ENCODE peak calls at places on chromosomes 16 and 17, in five cellular contexts. S is GM10248, N is K562, B is omental fat pad, P is cardiac muscle cell. L is an unnamed sample.

GRCh38 chr16:85332175-85332574 is 219.9 kb upstream of the CIBAR2 start:
- DNase-seq in S (no peak), N (no peak), B (no peak), P (no peak), L (no peak)

GRCh38 chr16:29984764-29985147 is 10.7 kb downstream of the HIRIP3 start:
- DNase-seq in S (no peak), N (no peak), B (no peak), P (no peak), L (no peak)

GRCh38 chr17:66930933-66931332 is 33.6 kb upstream of the CACNG4 start:
- DNase-seq in S (no peak), N (peak), B (no peak), P (peak), L (peak)

GRCh38 chr17:79749156-79749815 is 18.5 kb downstream of the ENPP7 start:
- DNase-seq in S (no peak), N (no peak), B (no peak), P (peak), L (no peak)

GRCh38 chr16:13811834-13812233 is 108.1 kb upstream of the ERCC4 start:
- DNase-seq in S (no peak), N (no peak), B (no peak), P (no peak), L (no peak)

GRCh38 chr16:23924138-23924537 is 88.4 kb downstream of the PRKCB start:
- DNase-seq in S (no peak), N (no peak), B (no peak), P (no peak), L (no peak)

GRCh38 chr17:81097134-81097942 is 62.4 kb downstream of the BAIAP2 start:
- DNase-seq in S (peak), N (peak), B (peak), P (peak), L (no peak)

GRCh38 chr16:48393843-48394703 is 8.9 kb upstream of the SIAH1 start:
- DNase-seq in S (no peak), N (no peak), B (no peak), P (peak), L (no peak)

GRCh38 chr17:1474402-1475189 is 17.9 kb downstream of the MYO1C start:
- DNase-seq in S (peak), N (no peak), B (no peak), P (no peak), L (no peak)

GRCh38 chr16:81035975-81036750 is 521 bp downstream of the ATMIN start:
- DNase-seq in S (peak), N (peak), B (no peak), P (peak), L (no peak)

GRCh38 chr16:85354623-85355514 is 242.6 kb upstream of the CIBAR2 start:
- DNase-seq in S (no peak), N (peak), B (no peak), P (peak), L (no peak)

GRCh38 chr16:54484700-54485099 is 198.1 kb upstream of the IRX3 start:
- DNase-seq in S (no peak), N (no peak), B (no peak), P (no peak), L (no peak)

GRCh38 chr16:57643166-57643813 is 14.9 kb downstream of the ADGRG1 start:
- DNase-seq in S (no peak), N (no peak), B (no peak), P (peak), L (no peak)

GRCh38 chr16:17241264-17241835 is 229.4 kb downstream of the XYLT1 start:
- DNase-seq in S (no peak), N (no peak), B (no peak), P (no peak), L (no peak)

DNA sequence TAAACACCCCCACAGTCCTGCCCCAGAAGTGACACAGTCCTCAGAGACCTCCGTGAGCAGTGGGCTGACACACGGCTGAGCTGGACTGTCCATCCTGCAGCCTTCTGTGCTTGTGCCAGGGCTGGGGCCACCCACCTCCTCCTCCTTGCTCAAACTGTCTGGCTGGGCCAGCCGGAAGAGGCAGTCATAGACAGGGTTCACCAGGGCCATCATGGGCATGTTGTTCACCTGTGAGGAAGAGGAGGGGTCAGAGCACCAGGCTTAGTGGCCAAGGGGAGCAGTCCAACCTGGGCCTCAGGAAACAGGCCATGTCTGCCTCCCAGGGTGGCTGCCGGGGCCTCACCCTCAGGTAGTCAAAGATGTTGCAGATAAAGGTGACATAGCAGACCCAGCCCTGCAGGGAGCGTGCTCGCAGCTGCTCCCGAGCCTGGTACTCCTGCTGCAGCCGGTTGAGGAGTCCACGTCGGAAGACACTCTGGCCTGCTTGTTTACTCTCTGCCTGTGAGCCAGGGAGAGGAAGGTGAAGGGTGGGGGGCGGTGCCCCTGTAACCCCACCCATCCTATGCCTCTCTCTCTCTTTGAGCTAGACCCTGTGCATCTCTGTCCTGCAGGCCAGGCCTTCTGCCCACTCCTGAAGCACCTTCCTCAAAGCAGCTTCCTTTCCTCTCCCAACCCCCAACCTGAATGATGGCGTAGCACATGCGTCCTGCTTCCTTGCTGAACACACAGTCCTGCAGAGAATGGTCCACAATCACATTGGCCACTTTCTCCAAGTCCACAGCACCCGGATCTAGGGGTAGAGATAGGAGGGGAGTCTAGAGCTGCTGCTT is 3.4 kb downstream of the MIF4GD start:
- DNase-seq in S (no peak), N (peak), B (no peak), P (no peak), L (no peak)
- TF ChIP-seq CTCF in S (no peak), N (peak), B (no peak), P (no peak), L (no peak)

GRCh38 chr17:78617371-78618061 is 40.3 kb upstream of the DNAH17 start:
- DNase-seq in S (no peak), N (no peak), B (no peak), P (no peak), L (peak)

GRCh38 chr17:78616946-78617345 is 39.8 kb upstream of the DNAH17 start:
- DNase-seq in S (no peak), N (no peak), B (no peak), P (no peak), L (peak)

GRCh38 chr17:78618264-78619066 is 41.3 kb upstream of the DNAH17 start:
- DNase-seq in S (no peak), N (no peak), B (no peak), P (peak), L (peak)

GRCh38 chr17:78620099-78620498 is 42.9 kb upstream of the DNAH17 start:
- DNase-seq in S (no peak), N (no peak), B (no peak), P (no peak), L (no peak)

DNA sequence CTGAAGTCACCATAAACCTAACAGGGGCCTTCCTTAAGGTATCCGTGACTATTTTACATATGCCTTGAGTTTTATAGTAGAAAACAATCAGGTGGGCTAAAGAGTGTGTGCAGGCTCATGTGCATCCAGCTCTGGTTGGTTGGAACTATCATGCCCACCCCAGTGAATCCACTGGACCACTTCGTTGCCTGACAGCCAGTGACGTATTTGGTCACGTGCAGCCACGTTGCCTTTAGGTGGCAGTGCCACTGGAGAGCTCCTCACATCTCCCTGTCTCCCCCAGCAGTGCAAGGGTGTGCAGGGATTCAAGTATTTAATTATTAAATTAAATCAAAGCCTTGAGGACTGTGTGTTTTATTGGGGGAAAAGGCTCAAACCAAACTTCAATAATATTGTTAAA is 42.1 kb upstream of the DNAH17 start:
- DNase-seq in S (no peak), N (no peak), B (no peak), P (no peak), L (no peak)
- TF ChIP-seq CTCF in S (no peak), N (no peak), B (no peak), P (no peak), L (no peak)

DNA sequence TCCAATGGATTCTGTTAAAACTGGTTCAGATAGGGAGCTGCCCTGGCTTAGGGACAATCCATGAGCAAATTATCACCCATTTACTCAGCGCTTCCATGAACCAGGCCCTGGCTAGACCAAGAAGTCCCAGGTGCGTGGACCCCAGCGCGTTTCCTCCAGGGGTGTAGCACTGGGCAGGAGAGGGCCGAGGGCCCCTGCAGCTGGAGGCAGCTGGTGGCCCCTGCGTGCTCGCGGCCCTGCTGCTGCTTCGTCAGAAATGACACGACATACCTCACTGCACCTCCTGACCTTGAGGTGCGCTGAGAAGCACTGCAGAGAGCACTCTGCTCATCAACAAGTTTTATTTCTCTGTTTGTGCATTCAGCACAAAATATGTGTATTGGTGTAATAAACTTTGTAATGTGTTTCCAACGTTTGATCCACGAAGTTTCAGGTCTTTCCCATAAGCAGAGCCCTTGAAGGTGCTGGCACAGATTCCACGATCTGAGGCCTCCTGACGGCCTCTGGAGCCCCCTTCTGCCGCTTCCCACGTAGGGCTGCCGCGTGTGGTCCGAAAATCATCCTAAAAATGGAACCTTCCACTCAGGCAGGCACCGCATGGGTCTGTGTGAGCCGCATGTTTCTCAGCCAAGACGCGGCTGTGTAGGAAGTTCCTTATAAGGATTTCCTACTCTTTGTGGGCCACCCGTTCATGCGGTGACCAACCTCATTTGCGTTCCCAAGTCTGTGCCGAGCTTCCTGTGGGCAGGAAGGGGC is 50.8 kb upstream of the ZCCHC14 start:
- DNase-seq in S (no peak), N (no peak), B (no peak), P (peak), L (no peak)
- TF ChIP-seq CTCF in S (no peak), N (no peak), B (no peak), P (peak), L (no peak)

DNA sequence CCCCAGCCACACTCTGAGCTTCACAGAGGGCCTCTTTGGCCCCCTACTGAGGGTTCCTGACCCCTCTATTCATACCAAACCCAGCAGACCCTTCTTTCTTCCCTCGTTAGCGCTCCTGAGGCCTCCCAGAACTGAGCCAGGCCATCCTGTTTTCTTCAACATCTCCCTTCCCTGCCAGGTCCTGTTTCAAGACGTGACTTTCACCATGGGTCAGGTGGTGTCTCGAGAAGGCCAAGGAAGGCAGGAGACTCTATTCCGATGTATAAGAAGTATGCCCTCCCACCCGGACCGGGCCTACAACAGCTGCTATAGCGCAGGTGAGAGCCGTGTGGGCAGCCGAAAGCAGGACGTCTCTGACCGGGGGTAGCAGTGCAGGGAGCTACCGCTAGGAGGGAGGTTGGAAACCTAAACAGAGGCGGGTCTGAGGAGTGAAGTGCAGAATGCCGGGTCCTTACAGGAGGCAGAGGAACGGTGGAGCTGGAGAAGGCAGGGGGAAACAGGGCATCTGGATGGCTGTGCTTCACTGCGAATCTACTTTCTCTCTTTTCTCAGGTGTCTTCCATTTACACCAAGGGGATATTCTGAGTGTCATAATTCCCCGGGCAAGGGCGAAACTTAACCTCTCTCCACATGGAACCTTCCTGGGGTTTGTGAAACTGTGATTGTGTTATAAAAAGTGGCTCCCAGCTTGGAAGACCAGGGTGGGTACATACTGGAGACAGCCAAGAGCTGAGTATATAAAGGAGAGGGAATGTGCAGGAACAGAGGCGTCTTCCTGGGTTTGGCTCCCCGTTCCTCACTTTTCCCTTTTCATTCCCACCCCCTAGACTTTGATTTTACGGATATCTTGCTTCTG is 1.3 kb upstream of the SENP3 start:
- DNase-seq in S (peak), N (peak), B (no peak), P (peak), L (no peak)
- TF ChIP-seq CTCF in S (no peak), N (peak), B (peak), P (peak), L (no peak)